ENCODE peak calls at places on chromosomes 16 and 17, in four cellular contexts. S is prostate gland, I is hepatocyte, U is mammary epithelial cell. M is an unnamed sample. For H3K4me1, the result is how much of the 10 kb centered on the place peaks cover.

GRCh38 chr17:17090642-17091103 is 48.4 kb downstream of the MPRIP start:
- DNase-seq in S (peak), I (no peak), U (peak), M (no peak)

GRCh38 chr17:83080641-83081560 is 1.5 kb downstream of the METRNL start:
- DNase-seq in S (no peak), I (peak), U (no peak), M (peak)

GRCh38 chr17:81566461-81567126 is 14.4 kb upstream of the FAAP100 start:
- DNase-seq in S (peak), I (peak), U (peak), M (peak)

GRCh38 chr17:63369233-63369632 is 76.9 kb downstream of the CYB561 start:
- DNase-seq in S (no peak), I (no peak), U (no peak), M (no peak)

GRCh38 chr16:4385789-4386451 is 14.3 kb downstream of the VASN start:
- DNase-seq in S (no peak), I (no peak), U (no peak), M (peak)

GRCh38 chr16:6573577-6573976 is 759.1 kb upstream of the RBFOX1 start:
- DNase-seq in S (peak), I (peak), U (no peak), M (no peak)

GRCh38 chr17:27605409-27605808 is 25.6 kb upstream of the LGALS9 start:
- DNase-seq in S (no peak), I (no peak), U (no peak), M (no peak)

GRCh38 chr16:12874135-12874534 is 27.3 kb upstream of the SHISA9 start:
- DNase-seq in S (no peak), I (no peak), U (peak), M (peak)

GRCh38 chr17:52159159-52159809 is 770 bp upstream of the CA10 start:
- DNase-seq in S (no peak), I (no peak), U (no peak), M (no peak)

GRCh38 chr17:18027280-18027679 is 11.7 kb downstream of the ATPAF2 start:
- DNase-seq in S (no peak), I (no peak), U (no peak), M (no peak)

GRCh38 chr16:87713469-87714229 is 52.1 kb downstream of the KLHDC4 start:
- DNase-seq in S (no peak), I (no peak), U (no peak), M (no peak)

GRCh38 chr17:75832652-75833400 is 11.4 kb downstream of the UNC13D start:
- DNase-seq in S (no peak), I (no peak), U (no peak), M (no peak)

GRCh38 chr17:9432867-9433495 is 142.6 kb downstream of the STX8 start:
- DNase-seq in S (no peak), I (no peak), U (peak), M (peak)

GRCh38 chr17:75654176-75654575 is 12.8 kb downstream of the RECQL5 start:
- DNase-seq in S (no peak), I (no peak), U (no peak), M (no peak)

GRCh38 chr16:4051591-4051990 is 64.7 kb downstream of the ADCY9 start:
- DNase-seq in S (no peak), I (no peak), U (peak), M (peak)

GRCh38 chr16:19860146-19861030 is 24.3 kb downstream of the GPRC5B start:
- DNase-seq in S (peak), I (peak), U (peak), M (peak)

GRCh38 chr17:50841949-50842354 is 6.6 kb downstream of the WFIKKN2 start:
- DNase-seq in S (peak), I (peak), U (peak), M (peak)

GRCh38 chr16:67055712-67056487 is 27.0 kb downstream of the CBFB start:
- DNase-seq in S (no peak), I (peak), U (peak), M (peak)

GRCh38 chr17:80147035-80147939 is at the start of gene EIF4A3:
- DNase-seq in S (peak), I (peak), U (peak), M (peak)

GRCh38 chr17:69414408-69415274 is at the start of gene MAP2K6:
- DNase-seq in S (peak), I (peak), U (peak), M (peak)

GRCh38 chr17:62032480-62032879 is 32.6 kb downstream of the MED13 start:
- DNase-seq in S (no peak), I (no peak), U (no peak), M (no peak)

GRCh38 chr16:6095414-6095813 is 997.8 kb upstream of the EEF2KMT start:
- DNase-seq in S (no peak), I (no peak), U (no peak), M (no peak)

GRCh38 chr16:3797473-3797872 is 80.1 kb upstream of the TRAP1 start:
- DNase-seq in S (no peak), I (no peak), U (peak), M (no peak)

GRCh38 chr17:30344283-30345088 is 10.6 kb upstream of the TMIGD1 start:
- DNase-seq in S (peak), I (peak), U (peak), M (peak)

GRCh38 chr17:73291260-73291801 is 20.5 kb downstream of the CDC42EP4 start:
- DNase-seq in S (no peak), I (no peak), U (peak), M (peak)

GRCh38 chr17:73292031-73292531 is 19.7 kb downstream of the CDC42EP4 start:
- DNase-seq in S (no peak), I (no peak), U (peak), M (peak)

GRCh38 chr17:73289549-73290254 is 22.1 kb downstream of the CDC42EP4 start:
- DNase-seq in S (no peak), I (no peak), U (no peak), M (no peak)

GRCh38 chr17:73288534-73289302 is 23.1 kb downstream of the CDC42EP4 start:
- DNase-seq in S (peak), I (peak), U (no peak), M (no peak)

GRCh38 chr17:73290399-73291259 is 21.2 kb downstream of the CDC42EP4 start:
- DNase-seq in S (no peak), I (no peak), U (no peak), M (no peak)
- H3K4me1 ChIP-seq in S (half or more), I (half or more), U (half or more), M (half or more)

GRCh38 chr16:68993421-68993820 is 112.0 kb upstream of the HAS3 start:
- DNase-seq in S (no peak), I (no peak), U (no peak), M (no peak)

GRCh38 chr16:68994324-68994723 is 111.1 kb upstream of the HAS3 start:
- DNase-seq in S (no peak), I (no peak), U (no peak), M (no peak)

GRCh38 chr16:68992521-68992920 is 112.9 kb upstream of the HAS3 start:
- DNase-seq in S (no peak), I (peak), U (peak), M (peak)

GRCh38 chr16:68995011-68995504 is 110.4 kb upstream of the HAS3 start:
- DNase-seq in S (peak), I (peak), U (peak), M (peak)

DNA sequence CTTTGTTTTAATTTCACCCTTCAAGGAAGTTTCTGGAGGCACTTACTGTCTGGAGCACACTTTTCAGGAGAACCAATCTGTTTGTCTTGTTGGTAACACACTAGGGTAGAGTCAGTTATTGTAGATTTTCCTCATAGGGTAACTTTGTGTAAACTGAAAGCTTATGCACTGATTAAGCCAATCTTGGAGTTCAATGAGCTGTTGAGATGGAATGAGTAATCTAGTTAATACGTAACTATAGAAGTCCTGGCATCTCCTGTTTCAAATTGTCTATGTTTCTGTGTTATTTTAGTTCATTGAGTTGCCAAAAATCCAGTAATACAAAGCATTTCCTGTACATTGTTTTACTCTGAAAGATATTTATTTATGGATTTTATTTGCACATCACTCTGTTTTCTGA is 111.6 kb upstream of the HAS3 start:
- DNase-seq in S (no peak), I (peak), U (peak), M (peak)
- H3K4me1 ChIP-seq in S (under half), I (under half), U (half or more), M (under half)

GRCh38 chr16:57889522-57889921 is 81.4 kb downstream of the CNGB1 start:
- DNase-seq in S (no peak), I (no peak), U (no peak), M (no peak)
- H3K4me1 ChIP-seq in S (under half), I (under half), U (under half), M (under half)

DNA sequence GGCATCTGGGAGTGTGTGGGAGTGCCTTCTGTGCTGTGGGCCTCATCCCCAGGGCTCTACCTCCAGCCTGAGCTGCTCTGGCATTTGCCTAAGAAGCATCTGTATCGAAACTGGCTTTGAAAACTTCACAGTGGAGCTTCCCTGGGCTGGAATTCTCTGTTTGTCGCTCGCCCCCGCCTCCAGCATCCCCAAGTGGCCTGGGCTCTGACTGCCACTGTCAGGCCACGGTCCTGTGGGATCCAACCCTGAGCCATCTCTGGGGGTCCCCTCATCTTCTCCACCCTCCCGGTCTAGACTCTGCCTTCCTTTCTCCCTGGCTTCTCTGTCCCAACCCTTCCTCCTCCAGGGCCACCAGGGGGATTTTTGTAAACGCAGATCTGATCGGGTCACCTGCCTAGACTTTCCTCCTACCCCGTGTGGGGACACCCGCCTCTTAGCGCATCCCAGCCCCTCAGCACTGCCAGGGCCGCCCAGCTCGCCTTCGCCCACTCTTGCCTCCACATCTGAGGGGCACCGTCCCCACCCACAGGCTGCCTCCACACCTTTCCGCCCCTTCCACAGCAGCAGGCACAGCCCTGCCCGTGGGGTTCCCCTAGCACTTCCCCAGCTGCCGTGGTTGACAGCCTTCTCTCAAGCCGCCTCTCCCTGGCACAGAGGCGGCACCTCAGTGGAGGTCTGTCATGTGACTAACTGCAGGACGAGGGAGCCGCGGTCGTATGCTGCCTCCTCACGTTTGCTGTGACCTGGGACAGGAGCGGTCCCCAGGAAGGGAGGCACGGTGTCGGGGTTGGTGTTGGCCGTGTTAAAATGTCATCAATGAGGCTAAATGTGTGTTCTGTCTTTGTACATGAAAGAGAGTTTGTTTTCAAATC is 12.0 kb downstream of the TBC1D24 start:
- DNase-seq in S (peak), I (no peak), U (no peak), M (no peak)
- H3K4me1 ChIP-seq in S (under half), I (under half), U (under half), M (under half)

DNA sequence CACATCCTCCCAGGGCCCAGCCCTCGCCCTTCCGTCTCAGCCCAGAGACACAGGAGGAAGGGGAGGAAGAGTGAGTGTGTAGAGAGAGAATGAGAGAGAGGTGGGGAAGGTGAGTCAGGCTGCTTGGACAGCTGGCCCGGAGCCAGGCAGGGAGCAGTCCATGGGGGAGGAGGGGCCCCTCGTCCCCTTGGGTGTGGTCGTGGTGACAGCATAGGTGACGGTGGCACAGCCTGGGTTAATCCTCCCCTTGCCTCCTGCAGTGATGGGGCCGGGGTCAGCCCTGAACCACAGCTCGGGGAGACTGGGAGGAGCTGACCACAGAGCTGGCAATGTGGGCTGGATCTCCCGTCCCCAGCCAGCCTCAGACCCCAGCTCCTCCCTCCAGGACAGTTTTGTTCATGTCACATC is 36.5 kb downstream of the FA2H start:
- DNase-seq in S (no peak), I (peak), U (no peak), M (peak)
- H3K4me1 ChIP-seq in S (under half), I (under half), U (under half), M (under half)

DNA sequence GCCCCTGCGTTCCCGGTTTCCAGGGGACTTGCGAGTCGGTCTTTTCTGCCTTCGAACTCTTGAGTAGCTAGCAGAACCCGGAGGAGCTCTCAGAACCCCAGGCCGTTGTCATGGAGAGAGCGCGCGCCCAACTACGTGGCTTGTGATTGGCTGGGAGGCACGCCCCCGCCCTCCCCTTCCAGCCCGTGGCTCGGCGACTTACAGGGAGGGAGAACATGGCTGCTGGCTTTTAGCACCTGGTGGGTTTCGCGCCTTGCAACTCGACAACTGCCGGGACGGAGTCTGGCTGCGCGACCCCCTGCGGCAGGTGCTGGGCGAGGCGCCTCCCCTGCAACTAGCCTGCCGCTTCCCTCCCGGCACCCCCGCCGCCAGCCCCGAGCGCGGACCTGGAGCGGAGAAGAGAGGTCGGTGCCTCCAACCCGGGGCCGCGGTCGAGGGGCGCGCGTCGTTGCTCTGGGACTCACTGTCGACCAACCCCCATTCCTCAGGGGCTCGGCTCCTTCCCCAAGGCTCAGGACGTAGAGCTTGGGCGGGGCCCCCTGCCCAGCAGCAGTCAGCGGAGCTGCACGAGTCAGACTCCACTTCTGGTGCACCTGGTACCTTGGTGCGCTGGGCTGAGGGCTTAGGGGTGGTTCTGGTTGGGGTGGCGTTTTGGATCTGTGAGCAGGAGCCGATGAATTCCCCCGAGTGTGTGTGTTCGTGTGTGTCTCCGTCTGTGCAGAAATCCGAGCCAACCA is 9.0 kb upstream of the ZFP90 start:
- DNase-seq in S (peak), I (peak), U (peak), M (peak)
- H3K4me1 ChIP-seq in S (under half), I (under half), U (under half), M (under half)